ENCODE peak calls at places on chromosomes 16 and 17, in six cellular contexts. G is K562, D is HepG2, J is H1, N is SK-N-SH, H is GM12878. T is an unnamed sample.

GRCh38 chr17:78459696-78460095 is 81.2 kb downstream of the PGS1 start:
- DNase-seq in G (no peak), D (no peak), J (no peak), N (no peak), H (no peak), T (no peak)

GRCh38 chr16:87647431-87648185 is 45.3 kb downstream of the JPH3 start:
- DNase-seq in G (no peak), D (no peak), J (no peak), N (peak; percentile 57), H (no peak), T (no peak)

GRCh38 chr16:65975049-65975708 is 391.3 kb upstream of the CDH5 start:
- DNase-seq in G (peak; percentile 20), D (no peak), J (no peak), N (no peak), H (no peak), T (peak; percentile 16)

GRCh38 chr17:57499648-57500049 is 243.3 kb downstream of the MSI2 start:
- DNase-seq in G (peak; percentile 31), D (peak; percentile 15), J (no peak), N (peak; percentile 45), H (no peak), T (no peak)

GRCh38 chr17:46994993-46995392 is 15.9 kb upstream of the RPRML start:
- DNase-seq in G (no peak), D (no peak), J (no peak), N (no peak), H (no peak), T (no peak)

GRCh38 chr16:67665598-67665997 is 952 bp downstream of the ENKD1 start:
- DNase-seq in G (no peak), D (no peak), J (no peak), N (no peak), H (no peak), T (no peak)

GRCh38 chr17:81251943-81252301 is 12.8 kb downstream of the NDUFAF8 start:
- DNase-seq in G (no peak), D (no peak), J (no peak), N (no peak), H (no peak), T (no peak)

GRCh38 chr17:36463916-36464764 is 22.3 kb upstream of the ZNHIT3 start:
- DNase-seq in G (peak; percentile 91), D (peak; percentile 45), J (peak; percentile 69), N (no peak), H (no peak), T (peak; percentile 47)

GRCh38 chr17:50051082-50051576 is 4.8 kb upstream of the ITGA3 start:
- DNase-seq in G (peak; percentile 61), D (no peak), J (no peak), N (no peak), H (no peak), T (peak; percentile 96)

GRCh38 chr17:17048106-17048505 is 5.8 kb downstream of the MPRIP start:
- DNase-seq in G (no peak), D (no peak), J (no peak), N (no peak), H (no peak), T (no peak)

GRCh38 chr16:57878586-57878985 is 76.3 kb upstream of the KIFC3 start:
- DNase-seq in G (no peak), D (no peak), J (no peak), N (no peak), H (no peak), T (no peak)

GRCh38 chr17:27463235-27463677 is 7.0 kb downstream of the KSR1 start:
- DNase-seq in G (no peak), D (no peak), J (no peak), N (no peak), H (no peak), T (no peak)

GRCh38 chr16:49596119-49596518 is 222.5 kb downstream of the C16orf78 start:
- DNase-seq in G (no peak), D (no peak), J (no peak), N (peak; percentile 63), H (no peak), T (no peak)

GRCh38 chr17:68290268-68290954 is 516 bp downstream of the SLC16A6 start:
- DNase-seq in G (no peak), D (no peak), J (no peak), N (peak; percentile 60), H (no peak), T (no peak)

GRCh38 chr17:47279062-47279801 is 25.6 kb downstream of the ITGB3 start:
- DNase-seq in G (peak; percentile 77), D (no peak), J (no peak), N (no peak), H (peak; percentile 92), T (no peak)

GRCh38 chr16:71923941-71924690 is 28.8 kb downstream of the IST1 start:
- DNase-seq in G (no peak), D (no peak), J (no peak), N (no peak), H (no peak), T (no peak)

GRCh38 chr17:79183221-79184158 is 108.9 kb downstream of the ENGASE start:
- DNase-seq in G (no peak), D (no peak), J (no peak), N (peak; percentile 91), H (no peak), T (no peak)

GRCh38 chr17:50956750-50957523 is 90.8 kb upstream of the TOB1 start:
- DNase-seq in G (peak; percentile 73), D (peak; percentile 70), J (no peak), N (peak; percentile 75), H (no peak), T (peak; percentile 31)

GRCh38 chr16:84725481-84726078 is 25.8 kb downstream of the USP10 start:
- DNase-seq in G (no peak), D (no peak), J (no peak), N (no peak), H (no peak), T (no peak)

GRCh38 chr17:79670537-79671386 is 59.9 kb upstream of the RBFOX3 start:
- DNase-seq in G (no peak), D (no peak), J (no peak), N (no peak), H (no peak), T (no peak)

GRCh38 chr17:7138800-7139381 is 24.3 kb upstream of the ASGR2 start:
- DNase-seq in G (no peak), D (peak; percentile 81), J (no peak), N (no peak), H (no peak), T (no peak)

GRCh38 chr16:21233521-21234150 is at the start of gene ANKS4B:
- DNase-seq in G (no peak), D (peak; percentile 94), J (no peak), N (no peak), H (no peak), T (no peak)

GRCh38 chr16:72195609-72196008 is 23.7 kb upstream of the PMFBP1 start:
- DNase-seq in G (no peak), D (no peak), J (peak; percentile 7), N (peak; percentile 58), H (no peak), T (no peak)

GRCh38 chr17:17757944-17758343 is 76.7 kb downstream of the RAI1 start:
- DNase-seq in G (no peak), D (no peak), J (no peak), N (no peak), H (no peak), T (no peak)

GRCh38 chr16:27721548-27722265 is 171.8 kb downstream of the KATNIP start:
- DNase-seq in G (no peak), D (peak; percentile 33), J (no peak), N (peak; percentile 63), H (no peak), T (no peak)

GRCh38 chr17:57021226-57021940 is 43.5 kb downstream of the SCPEP1 start:
- DNase-seq in G (no peak), D (no peak), J (no peak), N (no peak), H (no peak), T (no peak)

GRCh38 chr16:54073356-54073755 is 213.2 kb downstream of the IRX3 start:
- DNase-seq in G (no peak), D (no peak), J (no peak), N (no peak), H (no peak), T (no peak)

GRCh38 chr16:21277927-21278706 is at the start of gene CRYM:
- DNase-seq in G (peak; percentile 86), D (peak; percentile 35), J (peak; percentile 33), N (peak; percentile 93), H (no peak), T (no peak)

GRCh38 chr17:933168-934083 is 46.1 kb downstream of the NXN start:
- DNase-seq in G (peak; percentile 34), D (peak; percentile 75), J (no peak), N (no peak), H (no peak), T (peak; percentile 98)

GRCh38 chr16:57268804-57269800 is 15.4 kb downstream of the PLLP start:
- DNase-seq in G (peak; percentile 87), D (peak; percentile 56), J (no peak), N (peak; percentile 73), H (no peak), T (no peak)

GRCh38 chr17:12631076-12631475 is 34.6 kb upstream of the MYOCD start:
- DNase-seq in G (no peak), D (no peak), J (no peak), N (no peak), H (no peak), T (no peak)

GRCh38 chr17:15161395-15161794 is 103.7 kb downstream of the PMP22 start:
- DNase-seq in G (no peak), D (no peak), J (no peak), N (no peak), H (no peak), T (no peak)

GRCh38 chr16:74829637-74830036 is 55.0 kb upstream of the FA2H start:
- DNase-seq in G (no peak), D (no peak), J (no peak), N (no peak), H (no peak), T (no peak)

GRCh38 chr16:79159650-79160049 is 440.9 kb downstream of the MAF start:
- DNase-seq in G (no peak), D (no peak), J (no peak), N (no peak), H (no peak), T (no peak)

GRCh38 chr16:66116163-66116792 is 250.2 kb upstream of the CDH5 start:
- DNase-seq in G (no peak), D (no peak), J (no peak), N (no peak), H (no peak), T (no peak)

GRCh38 chr17:61862105-61862574 is 1.2 kb downstream of the BRIP1 start:
- DNase-seq in G (peak; percentile 4), D (peak; percentile 27), J (no peak), N (no peak), H (no peak), T (no peak)
- H3K4me3 ChIP-seq in G (peak overlapping the region; percentile 64), D (peak overlapping the region; percentile 91), J (peak overlapping the region; percentile 91), N (peak overlapping the region; percentile 75), H (peak overlapping the region; percentile 98), T (peak overlapping the region; percentile 82)

GRCh38 chr17:73480740-73481139 is 163.5 kb downstream of the SDK2 start:
- DNase-seq in G (no peak), D (no peak), J (no peak), N (no peak), H (no peak), T (no peak)
- TF ChIP-seq MAX in G (no peak), D (no peak), J (no peak), N (no peak), H (no peak), T (no peak)

GRCh38 chr17:2406903-2407790 is 6.3 kb upstream of the MNT start:
- DNase-seq in G (no peak), D (no peak), J (no peak), N (no peak), H (no peak), T (peak; percentile 90)
- TF ChIP-seq SIN3A in G (no peak), D (no peak), J (no peak), N (no peak), H (no peak), T (peak; percentile 54)

GRCh38 chr17:76644995-76645394 is 1.4 kb upstream of the ST6GALNAC1 start:
- DNase-seq in G (no peak), D (no peak), J (no peak), N (no peak), H (no peak), T (no peak)
- H3K4me3 ChIP-seq in G (no peak overlapping the region), D (no peak overlapping the region), J (no peak overlapping the region), N (no peak overlapping the region), H (no peak overlapping the region), T (no peak overlapping the region)

T was measured in HCT116.